ENCODE peak calls at places on chromosomes 1 and 21, in four cellular contexts. One of them, this sample, is unnamed.

GRCh38 chr1:57922130-57922529 is 498.3 kb upstream of the DAB1 start:
- DNase-seq in lower leg skin: no peak
- DNase-seq in adrenal gland: no peak
- DNase-seq in K562: no peak
- DNase-seq in this sample: no peak

GRCh38 chr1:244011251-244011650 is 39.8 kb upstream of the ZBTB18 start:
- DNase-seq in lower leg skin: no peak
- DNase-seq in K562: no peak
- DNase-seq in adrenal gland: no peak
- DNase-seq in this sample: no peak

GRCh38 chr1:151720190-151720953 is 950 bp upstream of the RIIAD1 start:
- DNase-seq in K562: no peak
- DNase-seq in lower leg skin: no peak
- DNase-seq in adrenal gland: no peak
- DNase-seq in this sample: peak

GRCh38 chr1:218460367-218460766 is 115.2 kb downstream of the TGFB2 start:
- DNase-seq in lower leg skin: no peak
- DNase-seq in adrenal gland: no peak
- DNase-seq in K562: no peak
- DNase-seq in this sample: peak

GRCh38 chr1:80529546-80529945 is 1271.2 kb upstream of the ADGRL2 start:
- DNase-seq in K562: no peak
- DNase-seq in lower leg skin: no peak
- DNase-seq in adrenal gland: no peak
- DNase-seq in this sample: no peak

GRCh38 chr21:15667010-15667409 is 62.8 kb upstream of the USP25 start:
- DNase-seq in K562: no peak
- DNase-seq in lower leg skin: no peak
- DNase-seq in adrenal gland: no peak
- DNase-seq in this sample: no peak

GRCh38 chr1:243473281-243474210 is 217.7 kb downstream of the SDCCAG8 start:
- DNase-seq in lower leg skin: no peak
- DNase-seq in adrenal gland: no peak
- DNase-seq in K562: no peak
- DNase-seq in this sample: no peak

GRCh38 chr1:155966750-155967149 is 11.6 kb downstream of the ARHGEF2 start:
- DNase-seq in adrenal gland: no peak
- DNase-seq in K562: no peak
- DNase-seq in lower leg skin: no peak
- DNase-seq in this sample: no peak

GRCh38 chr21:36120304-36120902 is 14.5 kb upstream of the CBR3 start:
- DNase-seq in lower leg skin: no peak
- DNase-seq in adrenal gland: peak
- DNase-seq in K562: no peak
- DNase-seq in this sample: no peak

GRCh38 chr1:21783679-21784603 is 992 bp upstream of the USP48 start:
- DNase-seq in lower leg skin: peak
- DNase-seq in K562: peak
- DNase-seq in adrenal gland: peak
- DNase-seq in this sample: peak

GRCh38 chr1:93980320-93980744 is 71.1 kb upstream of the GCLM start:
- DNase-seq in lower leg skin: no peak
- DNase-seq in adrenal gland: no peak
- DNase-seq in K562: peak
- DNase-seq in this sample: no peak

GRCh38 chr1:203701606-203702005 is 63.4 kb upstream of the LAX1 start:
- DNase-seq in K562: no peak
- DNase-seq in adrenal gland: no peak
- DNase-seq in lower leg skin: no peak
- DNase-seq in this sample: no peak

GRCh38 chr1:110948038-110948810 is 15.5 kb downstream of the LRIF1 start:
- DNase-seq in K562: no peak
- DNase-seq in adrenal gland: no peak
- DNase-seq in lower leg skin: no peak
- DNase-seq in this sample: no peak

GRCh38 chr1:92961896-92962752 is 862 bp upstream of the DIPK1A start:
- DNase-seq in lower leg skin: peak
- DNase-seq in adrenal gland: no peak
- DNase-seq in K562: peak
- DNase-seq in this sample: peak

GRCh38 chr1:224528900-224529299 is 87.2 kb upstream of the CNIH3 start:
- DNase-seq in K562: peak
- DNase-seq in adrenal gland: no peak
- DNase-seq in lower leg skin: no peak
- DNase-seq in this sample: no peak

GRCh38 chr21:35764586-35764985 is 295.7 kb downstream of the SETD4 start:
- DNase-seq in K562: no peak
- DNase-seq in lower leg skin: no peak
- DNase-seq in adrenal gland: no peak
- DNase-seq in this sample: no peak

GRCh38 chr21:40717008-40717407 is 129.9 kb downstream of the DSCAM start:
- DNase-seq in K562: peak
- DNase-seq in adrenal gland: no peak
- DNase-seq in lower leg skin: no peak
- DNase-seq in this sample: no peak

GRCh38 chr21:38266732-38267131 is 9.9 kb downstream of the KCNJ15 start:
- DNase-seq in lower leg skin: no peak
- DNase-seq in adrenal gland: no peak
- DNase-seq in K562: no peak
- DNase-seq in this sample: no peak

GRCh38 chr1:27436204-27437159 is 44.1 kb downstream of the GPR3 start:
- DNase-seq in adrenal gland: no peak
- DNase-seq in lower leg skin: no peak
- DNase-seq in K562: peak
- DNase-seq in this sample: no peak

GRCh38 chr1:35726814-35727433 is 8.2 kb upstream of the C1orf216 start:
- DNase-seq in lower leg skin: no peak
- DNase-seq in adrenal gland: peak
- DNase-seq in K562: peak
- DNase-seq in this sample: peak

GRCh38 chr1:217389895-217390294 is 241.0 kb downstream of the GPATCH2 start:
- DNase-seq in adrenal gland: no peak
- DNase-seq in lower leg skin: no peak
- DNase-seq in K562: no peak
- DNase-seq in this sample: no peak

DNA sequence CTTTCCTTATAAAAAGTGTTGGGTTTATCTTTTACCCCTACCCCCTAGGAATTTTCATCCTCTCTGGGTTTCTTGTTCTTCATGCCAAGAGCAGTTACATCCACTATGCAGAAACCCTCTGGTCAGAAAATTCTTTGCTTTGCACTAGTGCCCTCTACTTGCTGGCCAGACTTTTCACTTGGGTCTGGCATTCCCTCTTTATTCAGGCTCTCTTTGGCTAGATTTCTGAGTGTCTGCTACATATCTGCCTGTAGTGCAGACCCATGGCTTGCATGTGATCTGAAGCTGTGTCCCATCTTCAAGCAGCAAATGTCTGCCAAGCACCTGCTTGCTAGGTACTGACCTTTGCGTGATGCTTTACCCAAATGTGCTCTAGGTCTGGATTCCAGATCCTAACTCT is 237.0 kb downstream of the GPATCH2 start:
- DNase-seq in adrenal gland: no peak
- DNase-seq in lower leg skin: no peak
- DNase-seq in K562: no peak
- DNase-seq in this sample: no peak
- TF ChIP-seq CTCF in adrenal gland: no peak
- TF ChIP-seq CTCF in lower leg skin: no peak
- TF ChIP-seq CTCF in K562: no peak
- TF ChIP-seq CTCF in this sample: no peak

GRCh38 chr1:106268070-106268469 is 788.4 kb upstream of the PRMT6 start:
- DNase-seq in K562: no peak
- DNase-seq in adrenal gland: peak
- DNase-seq in lower leg skin: no peak
- DNase-seq in this sample: no peak
- TF ChIP-seq CTCF in K562: no peak
- TF ChIP-seq CTCF in adrenal gland: peak
- TF ChIP-seq CTCF in lower leg skin: no peak
- TF ChIP-seq CTCF in this sample: no peak

DNA sequence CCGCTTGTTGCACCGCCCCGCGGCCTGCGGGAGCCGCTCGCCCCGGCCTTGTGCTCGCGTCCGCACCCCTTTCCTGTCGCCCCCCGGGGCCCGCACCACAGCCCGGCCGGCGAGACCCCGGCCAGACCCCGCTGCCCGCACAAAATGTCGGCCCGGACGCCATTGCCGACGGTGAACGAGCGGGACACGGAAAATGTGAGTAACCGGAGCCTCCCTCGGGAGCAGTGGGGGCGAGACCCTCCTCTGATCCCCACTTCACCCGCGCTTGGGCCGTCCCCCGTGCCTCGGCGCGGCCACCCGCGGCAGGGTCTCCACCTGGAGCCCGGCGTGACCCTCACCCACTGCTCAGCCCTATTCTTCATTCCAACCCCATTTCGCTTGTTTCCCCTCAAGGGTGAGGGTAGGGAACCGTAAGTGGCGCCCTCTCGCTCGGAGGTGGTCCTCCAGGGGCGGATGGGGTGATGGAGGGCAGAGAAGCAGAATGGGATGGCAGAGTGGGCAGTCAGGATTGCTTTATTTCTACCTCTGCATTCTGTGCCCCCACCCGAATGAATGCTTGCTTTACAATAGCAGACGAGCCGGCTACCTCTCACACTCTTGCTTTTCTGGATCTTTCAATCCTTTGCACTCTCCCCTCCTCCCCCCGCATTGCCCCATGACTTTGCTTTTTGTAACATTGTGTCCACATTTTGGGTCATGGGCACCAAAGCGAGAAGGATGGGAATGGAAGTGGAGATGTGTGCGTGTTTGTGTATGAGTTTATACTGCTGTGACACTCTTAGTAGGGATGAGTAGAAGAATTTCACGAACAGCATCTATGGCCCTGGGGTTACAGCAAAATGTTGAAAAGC is 968 bp downstream of the MARK1 start:
- DNase-seq in K562: no peak
- DNase-seq in adrenal gland: peak
- DNase-seq in lower leg skin: peak
- DNase-seq in this sample: peak
- TF ChIP-seq CTCF in K562: no peak
- TF ChIP-seq CTCF in adrenal gland: no peak
- TF ChIP-seq CTCF in lower leg skin: no peak
- TF ChIP-seq CTCF in this sample: no peak

DNA sequence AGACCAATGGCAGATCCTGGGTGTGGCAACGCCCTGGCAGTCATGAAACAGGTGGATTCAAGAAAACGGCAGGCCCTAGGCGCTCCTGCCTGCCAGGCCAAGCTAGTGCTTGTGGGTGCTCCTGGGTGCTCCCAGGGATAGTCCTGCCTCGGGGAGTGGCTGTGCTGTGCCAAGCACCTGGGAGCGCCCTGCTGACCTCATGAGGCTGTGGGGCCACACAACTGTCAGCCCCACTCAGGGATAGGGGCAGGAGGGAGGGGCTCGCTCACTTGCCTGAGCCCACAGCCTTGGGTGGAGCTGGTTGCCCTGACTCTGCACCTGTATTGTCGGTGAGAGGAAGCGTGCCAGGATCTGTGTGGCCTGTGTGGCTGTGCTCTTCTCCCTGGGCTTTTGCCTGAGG is 9.4 kb downstream of the SNAP47 start:
- DNase-seq in lower leg skin: no peak
- DNase-seq in K562: no peak
- DNase-seq in adrenal gland: no peak
- DNase-seq in this sample: no peak
- TF ChIP-seq CTCF in lower leg skin: no peak
- TF ChIP-seq CTCF in K562: no peak
- TF ChIP-seq CTCF in adrenal gland: no peak
- TF ChIP-seq CTCF in this sample: no peak

DNA sequence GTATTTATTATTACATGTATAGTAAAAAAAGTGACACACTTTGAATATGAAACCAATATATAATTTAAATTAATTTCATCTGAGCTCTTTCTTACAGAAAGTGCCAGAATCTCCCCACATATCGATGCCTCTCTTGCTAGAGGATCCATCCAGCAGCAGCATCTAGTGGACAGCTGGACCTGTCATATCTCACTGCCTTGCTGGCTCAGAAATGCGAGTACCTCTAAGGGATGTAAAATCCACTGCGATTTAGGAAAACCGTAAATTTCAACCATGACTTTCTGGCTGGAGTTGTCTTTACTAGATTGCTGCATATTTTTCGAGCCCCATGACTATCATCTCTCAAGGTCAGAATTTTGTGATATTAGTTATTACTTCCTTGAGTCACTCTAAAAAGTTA is 333.8 kb downstream of the NEGR1 start:
- DNase-seq in K562: no peak
- DNase-seq in lower leg skin: no peak
- DNase-seq in adrenal gland: no peak
- DNase-seq in this sample: no peak
- TF ChIP-seq CTCF in K562: no peak
- TF ChIP-seq CTCF in lower leg skin: no peak
- TF ChIP-seq CTCF in adrenal gland: no peak
- TF ChIP-seq CTCF in this sample: no peak

This sample was measured in ovary.